ENCODE peak calls at places on chromosomes 12 and 14, in six cellular contexts. One of them, this sample, is unnamed.

GRCh38 chr12:104682790-104683279 is 226.1 kb downstream of the CHST11 start:
- DNase-seq in endothelial cell: no peak
- DNase-seq in gastrocnemius medialis: no peak
- DNase-seq in mucosa of descending colon: no peak
- DNase-seq in cardiac muscle cell: no peak
- DNase-seq in GM23338: no peak
- DNase-seq in this sample: no peak

GRCh38 chr12:12744556-12745305 is 27.6 kb downstream of the CDKN1B start:
- DNase-seq in endothelial cell: no peak
- DNase-seq in GM23338: no peak
- DNase-seq in cardiac muscle cell: no peak
- DNase-seq in mucosa of descending colon: no peak
- DNase-seq in gastrocnemius medialis: no peak
- DNase-seq in this sample: no peak

GRCh38 chr14:53881161-53881846 is 75.3 kb downstream of the BMP4 start:
- DNase-seq in mucosa of descending colon: no peak
- DNase-seq in gastrocnemius medialis: no peak
- DNase-seq in endothelial cell: no peak
- DNase-seq in cardiac muscle cell: no peak
- DNase-seq in GM23338: no peak
- DNase-seq in this sample: no peak

GRCh38 chr12:75658286-75658685 is 146.9 kb upstream of the KRR1 start:
- DNase-seq in cardiac muscle cell: no peak
- DNase-seq in endothelial cell: no peak
- DNase-seq in mucosa of descending colon: no peak
- DNase-seq in GM23338: no peak
- DNase-seq in gastrocnemius medialis: no peak
- DNase-seq in this sample: no peak

GRCh38 chr12:13851828-13852227 is 129.6 kb downstream of the GRIN2B start:
- DNase-seq in GM23338: peak
- DNase-seq in mucosa of descending colon: no peak
- DNase-seq in gastrocnemius medialis: no peak
- DNase-seq in endothelial cell: no peak
- DNase-seq in cardiac muscle cell: peak
- DNase-seq in this sample: peak

GRCh38 chr12:130116791-130117190 is 45.5 kb upstream of the FZD10 start:
- DNase-seq in endothelial cell: no peak
- DNase-seq in mucosa of descending colon: no peak
- DNase-seq in gastrocnemius medialis: no peak
- DNase-seq in GM23338: no peak
- DNase-seq in cardiac muscle cell: no peak
- DNase-seq in this sample: no peak

GRCh38 chr14:59629384-59630158 is 53.0 kb upstream of the CCDC175 start:
- DNase-seq in gastrocnemius medialis: no peak
- DNase-seq in endothelial cell: no peak
- DNase-seq in GM23338: peak
- DNase-seq in cardiac muscle cell: no peak
- DNase-seq in mucosa of descending colon: no peak
- DNase-seq in this sample: no peak

GRCh38 chr14:106872619-106873446 is 1346.5 kb downstream of the TMEM121 start:
- DNase-seq in endothelial cell: no peak
- DNase-seq in GM23338: peak
- DNase-seq in gastrocnemius medialis: no peak
- DNase-seq in mucosa of descending colon: peak
- DNase-seq in cardiac muscle cell: no peak
- DNase-seq in this sample: no peak

GRCh38 chr12:65606008-65606766 is 218.1 kb upstream of the HMGA2 start:
- DNase-seq in mucosa of descending colon: no peak
- DNase-seq in endothelial cell: no peak
- DNase-seq in GM23338: no peak
- DNase-seq in gastrocnemius medialis: no peak
- DNase-seq in cardiac muscle cell: no peak
- DNase-seq in this sample: no peak

GRCh38 chr12:124311292-124312109 is 16.6 kb downstream of the RFLNA start:
- DNase-seq in cardiac muscle cell: no peak
- DNase-seq in mucosa of descending colon: peak
- DNase-seq in GM23338: peak
- DNase-seq in gastrocnemius medialis: no peak
- DNase-seq in endothelial cell: no peak
- DNase-seq in this sample: no peak

GRCh38 chr12:12445882-12446181 is 89.0 kb downstream of the BORCS5 start:
- DNase-seq in gastrocnemius medialis: no peak
- DNase-seq in cardiac muscle cell: no peak
- DNase-seq in mucosa of descending colon: no peak
- DNase-seq in endothelial cell: no peak
- DNase-seq in GM23338: no peak
- DNase-seq in this sample: no peak

GRCh38 chr14:104749111-104749649 is 3.8 kb upstream of the SIVA1 start:
- DNase-seq in gastrocnemius medialis: peak
- DNase-seq in mucosa of descending colon: peak
- DNase-seq in endothelial cell: no peak
- DNase-seq in GM23338: no peak
- DNase-seq in cardiac muscle cell: no peak
- DNase-seq in this sample: peak

GRCh38 chr12:51520576-51521325 is 70.3 kb upstream of the SCN8A start:
- DNase-seq in gastrocnemius medialis: no peak
- DNase-seq in GM23338: peak
- DNase-seq in mucosa of descending colon: no peak
- DNase-seq in cardiac muscle cell: no peak
- DNase-seq in endothelial cell: no peak
- DNase-seq in this sample: peak

GRCh38 chr12:51522696-51523095 is 68.3 kb upstream of the SCN8A start:
- DNase-seq in GM23338: no peak
- DNase-seq in mucosa of descending colon: no peak
- DNase-seq in gastrocnemius medialis: no peak
- DNase-seq in endothelial cell: no peak
- DNase-seq in cardiac muscle cell: no peak
- DNase-seq in this sample: no peak

GRCh38 chr12:51524386-51524901 is 66.6 kb upstream of the SCN8A start:
- DNase-seq in mucosa of descending colon: no peak
- DNase-seq in endothelial cell: no peak
- DNase-seq in GM23338: no peak
- DNase-seq in cardiac muscle cell: peak
- DNase-seq in gastrocnemius medialis: no peak
- DNase-seq in this sample: no peak

GRCh38 chr12:51519755-51520154 is 71.3 kb upstream of the SCN8A start:
- DNase-seq in gastrocnemius medialis: no peak
- DNase-seq in endothelial cell: no peak
- DNase-seq in cardiac muscle cell: no peak
- DNase-seq in GM23338: no peak
- DNase-seq in mucosa of descending colon: no peak
- DNase-seq in this sample: no peak

DNA sequence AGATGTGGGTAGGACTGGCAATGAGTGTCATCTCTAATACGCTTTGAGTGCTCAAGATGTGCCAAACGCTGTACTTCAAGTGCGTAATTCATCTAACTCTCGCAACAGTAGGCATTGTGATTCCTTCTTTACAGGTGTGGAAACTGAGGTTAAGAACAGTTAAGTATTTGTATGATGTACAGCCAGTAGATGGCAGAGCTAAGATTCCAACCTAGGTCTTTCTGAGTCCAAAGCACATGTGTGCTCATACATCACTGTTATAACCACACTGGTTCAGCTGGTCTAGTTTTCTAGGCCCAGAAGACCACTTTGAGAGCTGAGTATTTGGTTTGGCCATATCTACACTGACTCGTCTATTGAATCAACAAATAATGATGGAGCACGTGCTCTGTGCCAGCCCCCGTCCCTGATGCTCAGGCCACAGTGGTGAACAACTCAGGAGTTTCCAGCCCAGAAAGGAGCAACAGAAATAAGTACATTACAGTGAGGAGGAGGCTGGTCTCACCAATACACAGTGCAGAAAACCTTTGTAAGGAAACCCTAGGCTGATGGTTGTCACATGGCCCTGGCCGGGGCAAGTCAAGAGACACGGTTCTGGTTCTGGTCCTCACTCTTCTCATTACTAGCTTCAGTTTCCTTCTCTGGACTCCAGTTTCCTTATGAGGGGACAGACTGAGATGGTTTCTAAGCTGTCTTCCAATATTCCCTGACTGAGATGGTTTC is 69.3 kb upstream of the SCN8A start:
- DNase-seq in gastrocnemius medialis: no peak
- DNase-seq in GM23338: no peak
- DNase-seq in mucosa of descending colon: no peak
- DNase-seq in endothelial cell: no peak
- DNase-seq in cardiac muscle cell: no peak
- DNase-seq in this sample: no peak
- TF ChIP-seq CTCF in gastrocnemius medialis: no peak
- TF ChIP-seq CTCF in GM23338: peak
- TF ChIP-seq CTCF in mucosa of descending colon: no peak
- TF ChIP-seq CTCF in endothelial cell: no peak
- TF ChIP-seq CTCF in cardiac muscle cell: no peak
- TF ChIP-seq CTCF in this sample: no peak

GRCh38 chr12:118446247-118446646 is 69.9 kb downstream of the SUDS3 start:
- DNase-seq in gastrocnemius medialis: no peak
- DNase-seq in endothelial cell: no peak
- DNase-seq in mucosa of descending colon: no peak
- DNase-seq in cardiac muscle cell: no peak
- DNase-seq in GM23338: no peak
- DNase-seq in this sample: no peak
- TF ChIP-seq CTCF in gastrocnemius medialis: no peak
- TF ChIP-seq CTCF in endothelial cell: no peak
- TF ChIP-seq CTCF in mucosa of descending colon: no peak
- TF ChIP-seq CTCF in cardiac muscle cell: no peak
- TF ChIP-seq CTCF in GM23338: peak
- TF ChIP-seq CTCF in this sample: peak

DNA sequence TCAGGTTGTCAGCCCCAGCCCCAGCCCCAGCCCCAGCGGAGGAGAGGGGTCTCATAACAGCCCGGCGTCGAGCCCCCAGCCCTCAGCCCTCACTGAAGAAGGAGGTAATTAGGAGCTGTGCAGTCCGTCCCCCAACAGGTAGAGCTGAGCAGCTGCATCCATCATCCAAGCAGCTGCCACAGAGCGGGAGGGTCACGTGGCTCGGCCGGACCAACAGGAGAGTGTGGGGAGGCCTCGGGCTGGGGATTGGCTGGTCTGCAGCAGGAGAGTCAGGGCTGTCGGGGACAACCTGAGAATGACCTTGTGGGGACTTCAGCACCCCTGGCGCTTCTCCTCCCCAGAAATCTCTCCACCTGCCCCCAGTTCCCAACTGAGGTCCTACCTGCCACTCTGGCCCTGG is 29.6 kb downstream of the SMUG1 start:
- DNase-seq in endothelial cell: peak
- DNase-seq in mucosa of descending colon: peak
- DNase-seq in gastrocnemius medialis: no peak
- DNase-seq in GM23338: peak
- DNase-seq in cardiac muscle cell: peak
- DNase-seq in this sample: peak
- TF ChIP-seq CTCF in endothelial cell: no peak
- TF ChIP-seq CTCF in mucosa of descending colon: no peak
- TF ChIP-seq CTCF in gastrocnemius medialis: no peak
- TF ChIP-seq CTCF in GM23338: no peak
- TF ChIP-seq CTCF in cardiac muscle cell: no peak
- TF ChIP-seq CTCF in this sample: peak

GRCh38 chr12:113359939-113360748 is 1.8 kb downstream of the PLBD2 start:
- DNase-seq in gastrocnemius medialis: no peak
- DNase-seq in mucosa of descending colon: no peak
- DNase-seq in GM23338: peak
- DNase-seq in cardiac muscle cell: no peak
- DNase-seq in endothelial cell: no peak
- DNase-seq in this sample: no peak
- TF ChIP-seq CTCF in gastrocnemius medialis: no peak
- TF ChIP-seq CTCF in mucosa of descending colon: no peak
- TF ChIP-seq CTCF in GM23338: peak
- TF ChIP-seq CTCF in cardiac muscle cell: peak
- TF ChIP-seq CTCF in endothelial cell: no peak
- TF ChIP-seq CTCF in this sample: peak

GRCh38 chr14:31510222-31510621 is 22.4 kb upstream of the GPR33 start:
- DNase-seq in cardiac muscle cell: peak
- DNase-seq in GM23338: peak
- DNase-seq in gastrocnemius medialis: no peak
- DNase-seq in endothelial cell: no peak
- DNase-seq in mucosa of descending colon: no peak
- DNase-seq in this sample: no peak
- TF ChIP-seq CTCF in cardiac muscle cell: peak
- TF ChIP-seq CTCF in GM23338: peak
- TF ChIP-seq CTCF in gastrocnemius medialis: peak
- TF ChIP-seq CTCF in endothelial cell: peak
- TF ChIP-seq CTCF in mucosa of descending colon: peak
- TF ChIP-seq CTCF in this sample: peak

GRCh38 chr12:39442895-39443703 is at the start of gene KIF21A:
- DNase-seq in GM23338: peak
- DNase-seq in mucosa of descending colon: peak
- DNase-seq in cardiac muscle cell: peak
- DNase-seq in gastrocnemius medialis: peak
- DNase-seq in endothelial cell: peak
- DNase-seq in this sample: peak
- TF ChIP-seq CTCF in GM23338: no peak
- TF ChIP-seq CTCF in mucosa of descending colon: peak
- TF ChIP-seq CTCF in cardiac muscle cell: peak
- TF ChIP-seq CTCF in gastrocnemius medialis: peak
- TF ChIP-seq CTCF in endothelial cell: peak
- TF ChIP-seq CTCF in this sample: peak

DNA sequence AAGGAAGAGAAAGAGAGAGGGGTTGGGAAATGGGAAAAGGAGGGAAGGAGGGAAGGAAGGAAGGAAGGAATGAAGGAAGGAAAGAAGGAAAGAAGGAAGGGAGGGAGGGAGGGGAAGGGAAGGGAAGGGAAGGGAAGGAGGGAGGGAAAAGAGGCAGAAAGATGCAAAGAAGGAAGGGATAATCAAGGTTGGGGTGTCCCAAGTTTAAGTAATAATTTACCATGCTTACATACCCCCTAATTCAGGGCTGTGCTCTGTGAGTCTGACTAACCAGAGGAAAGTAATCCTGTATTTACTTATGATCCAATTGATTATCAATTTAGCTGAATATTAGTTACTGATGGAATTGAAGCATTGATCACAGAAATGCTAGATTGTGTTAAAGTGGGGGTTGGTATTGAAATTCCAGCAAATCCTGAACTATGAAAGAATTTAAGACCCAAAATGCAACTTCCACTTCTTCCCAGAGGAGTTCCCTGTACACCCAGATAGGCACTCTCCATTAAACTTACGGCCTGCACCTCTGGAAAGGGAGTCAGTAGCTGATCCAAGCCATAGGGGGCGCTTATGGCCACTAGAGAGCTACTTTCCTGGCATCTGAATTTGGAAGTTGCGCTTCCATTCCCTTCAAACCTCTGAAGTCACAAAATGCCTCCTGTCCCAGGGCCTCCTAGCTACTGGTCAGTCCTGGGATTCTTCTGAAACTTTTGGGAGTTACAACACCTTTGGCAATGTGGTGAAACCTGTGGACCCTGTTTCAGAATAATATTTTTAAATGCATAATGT is 162.7 kb upstream of the PWP1 start:
- DNase-seq in GM23338: peak
- DNase-seq in endothelial cell: peak
- DNase-seq in mucosa of descending colon: no peak
- DNase-seq in gastrocnemius medialis: no peak
- DNase-seq in cardiac muscle cell: peak
- DNase-seq in this sample: peak
- TF ChIP-seq CTCF in GM23338: peak
- TF ChIP-seq CTCF in endothelial cell: peak
- TF ChIP-seq CTCF in mucosa of descending colon: no peak
- TF ChIP-seq CTCF in gastrocnemius medialis: no peak
- TF ChIP-seq CTCF in cardiac muscle cell: no peak
- TF ChIP-seq CTCF in this sample: peak

DNA sequence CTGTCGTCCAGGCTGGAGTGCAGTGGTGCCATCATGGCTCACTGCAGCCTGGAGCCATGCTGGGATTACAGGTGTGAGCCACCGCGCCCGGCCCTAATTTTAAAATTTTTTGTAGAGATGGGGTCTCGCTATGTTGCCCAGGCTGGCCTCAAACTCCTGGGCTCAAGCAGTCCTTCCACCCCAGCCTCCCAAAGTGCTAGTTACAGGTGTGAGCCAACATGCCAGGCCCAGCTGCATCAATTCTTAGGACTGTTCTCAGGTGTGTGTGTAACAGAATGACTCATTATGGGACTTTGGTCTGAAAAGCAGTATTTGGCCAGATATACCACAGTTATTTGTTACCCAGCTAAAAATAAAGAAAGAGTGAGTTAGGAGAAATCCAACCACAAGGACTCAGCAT is 17.4 kb downstream of the LETMD1 start:
- DNase-seq in gastrocnemius medialis: no peak
- DNase-seq in cardiac muscle cell: no peak
- DNase-seq in mucosa of descending colon: no peak
- DNase-seq in endothelial cell: no peak
- DNase-seq in GM23338: no peak
- DNase-seq in this sample: no peak
- TF ChIP-seq CTCF in gastrocnemius medialis: no peak
- TF ChIP-seq CTCF in cardiac muscle cell: no peak
- TF ChIP-seq CTCF in mucosa of descending colon: no peak
- TF ChIP-seq CTCF in endothelial cell: no peak
- TF ChIP-seq CTCF in GM23338: no peak
- TF ChIP-seq CTCF in this sample: no peak

This sample was measured in neural progenitor cell.